ENCODE peak calls at places on chromosome 21, in four cellular contexts. One of them, this sample, is unnamed.
A peak's percentile ranks its signal among the peaks of the same experiment; 100 is the strongest.

GRCh38 chr21:26490771-26491170 is 82.3 kb downstream of the CYYR1 start:
- DNase-seq in ovary: no peak
- DNase-seq in activated B cell treated with CpG ODN at 0.5 μM for 24 hours: no peak
- DNase-seq in PC-3: peak; percentile 24
- DNase-seq in this sample: no peak

GRCh38 chr21:35703704-35704103 is 356.6 kb downstream of the SETD4 start:
- DNase-seq in ovary: no peak
- DNase-seq in activated B cell treated with CpG ODN at 0.5 μM for 24 hours: no peak
- DNase-seq in PC-3: no peak
- DNase-seq in this sample: no peak

GRCh38 chr21:45991606-45992301 is 10.2 kb downstream of the COL6A1 start:
- DNase-seq in ovary: peak; percentile 42
- DNase-seq in activated B cell treated with CpG ODN at 0.5 μM for 24 hours: peak; percentile 9
- DNase-seq in PC-3: no peak
- DNase-seq in this sample: no peak

GRCh38 chr21:35352066-35352770 is 303.1 kb upstream of the RUNX1 start:
- DNase-seq in ovary: no peak
- DNase-seq in activated B cell treated with CpG ODN at 0.5 μM for 24 hours: no peak
- DNase-seq in PC-3: no peak
- DNase-seq in this sample: no peak

GRCh38 chr21:25371831-25372434 is 235.3 kb downstream of the MRPL39 start:
- DNase-seq in ovary: no peak
- DNase-seq in activated B cell treated with CpG ODN at 0.5 μM for 24 hours: no peak
- DNase-seq in PC-3: no peak
- DNase-seq in this sample: no peak

GRCh38 chr21:36703626-36704280 is 4.8 kb downstream of the SIM2 start:
- DNase-seq in ovary: no peak
- DNase-seq in activated B cell treated with CpG ODN at 0.5 μM for 24 hours: no peak
- DNase-seq in PC-3: no peak
- DNase-seq in this sample: no peak

GRCh38 chr21:46667735-46668380 is 32.4 kb downstream of the PRMT2 start:
- DNase-seq in ovary: no peak
- DNase-seq in activated B cell treated with CpG ODN at 0.5 μM for 24 hours: no peak
- DNase-seq in PC-3: peak; percentile 19
- DNase-seq in this sample: no peak

GRCh38 chr21:35254752-35255138 is 205.6 kb upstream of the RUNX1 start:
- DNase-seq in ovary: no peak
- DNase-seq in activated B cell treated with CpG ODN at 0.5 μM for 24 hours: no peak
- DNase-seq in PC-3: no peak
- DNase-seq in this sample: no peak

DNA sequence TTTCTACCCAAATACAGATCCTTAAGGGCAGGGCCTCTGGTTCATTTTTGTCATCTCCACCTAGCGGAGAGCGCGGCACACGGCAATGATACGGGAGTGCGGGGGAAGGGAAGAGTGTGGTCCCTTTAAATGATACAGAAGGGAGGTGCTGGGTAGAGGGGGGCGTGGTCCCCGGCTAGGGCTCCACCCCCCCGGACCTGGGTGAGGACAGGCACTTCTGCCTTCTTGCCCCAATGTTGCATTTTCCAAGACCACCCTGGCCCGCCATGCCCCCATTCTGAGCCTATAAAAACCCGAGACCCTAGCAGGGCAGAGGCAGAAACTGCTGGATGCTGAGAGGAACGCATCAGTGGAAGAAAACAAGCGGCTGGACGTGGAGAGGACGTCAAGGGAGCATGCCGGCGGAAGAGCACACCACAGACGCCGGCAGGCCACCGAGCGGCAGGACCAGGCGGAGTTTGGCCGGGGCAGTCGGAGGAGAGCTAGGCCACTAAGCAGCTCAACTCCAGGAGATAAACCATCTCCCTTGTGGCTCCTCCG is 30.0 kb downstream of the LRRC3 start:
- DNase-seq in ovary: no peak
- DNase-seq in activated B cell treated with CpG ODN at 0.5 μM for 24 hours: no peak
- DNase-seq in PC-3: no peak
- DNase-seq in this sample: no peak
- TF ChIP-seq CTCF in ovary: no peak
- TF ChIP-seq CTCF in activated B cell treated with CpG ODN at 0.5 μM for 24 hours: no peak
- TF ChIP-seq CTCF in PC-3: no peak
- TF ChIP-seq CTCF in this sample: peak; percentile 49

GRCh38 chr21:31213787-31214186 is 130.3 kb downstream of the TIAM1 start:
- DNase-seq in ovary: no peak
- DNase-seq in activated B cell treated with CpG ODN at 0.5 μM for 24 hours: no peak
- DNase-seq in PC-3: peak; percentile 46
- DNase-seq in this sample: no peak
- TF ChIP-seq CTCF in ovary: no peak
- TF ChIP-seq CTCF in activated B cell treated with CpG ODN at 0.5 μM for 24 hours: no peak
- TF ChIP-seq CTCF in PC-3: no peak
- TF ChIP-seq CTCF in this sample: no peak

DNA sequence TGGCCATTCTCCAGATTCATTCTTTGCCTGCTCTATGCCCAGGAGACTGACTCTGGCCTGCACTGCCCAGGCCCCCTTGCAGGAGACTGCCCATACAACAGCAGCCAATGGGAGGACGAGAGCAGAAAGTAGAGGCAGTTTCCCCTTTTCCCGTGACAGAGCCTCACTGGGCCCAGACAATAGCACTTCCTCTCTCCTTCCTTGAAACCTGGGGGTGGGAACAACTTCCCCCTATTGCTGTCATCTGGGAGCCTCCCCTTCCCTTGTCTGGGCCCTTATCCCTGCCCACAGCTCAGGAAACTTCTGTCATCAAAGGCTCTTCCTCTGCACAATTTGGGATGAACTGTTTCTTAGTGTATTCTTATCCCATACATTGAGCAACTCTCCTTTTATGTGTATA is 60.8 kb upstream of the KCNJ15 start:
- DNase-seq in ovary: no peak
- DNase-seq in activated B cell treated with CpG ODN at 0.5 μM for 24 hours: no peak
- DNase-seq in PC-3: no peak
- DNase-seq in this sample: no peak
- TF ChIP-seq CTCF in ovary: no peak
- TF ChIP-seq CTCF in activated B cell treated with CpG ODN at 0.5 μM for 24 hours: no peak
- TF ChIP-seq CTCF in PC-3: no peak
- TF ChIP-seq CTCF in this sample: no peak

GRCh38 chr21:40936151-40936550 is 89.2 kb upstream of the DSCAM start:
- DNase-seq in ovary: no peak
- DNase-seq in activated B cell treated with CpG ODN at 0.5 μM for 24 hours: no peak
- DNase-seq in PC-3: no peak
- DNase-seq in this sample: no peak
- TF ChIP-seq CTCF in ovary: no peak
- TF ChIP-seq CTCF in activated B cell treated with CpG ODN at 0.5 μM for 24 hours: no peak
- TF ChIP-seq CTCF in PC-3: no peak
- TF ChIP-seq CTCF in this sample: no peak

GRCh38 chr21:17729455-17729854 is 89.7 kb downstream of the C21orf91 start:
- DNase-seq in ovary: no peak
- DNase-seq in activated B cell treated with CpG ODN at 0.5 μM for 24 hours: no peak
- DNase-seq in PC-3: no peak
- DNase-seq in this sample: no peak

GRCh38 chr21:17730782-17731181 is 88.4 kb downstream of the C21orf91 start:
- DNase-seq in ovary: no peak
- DNase-seq in activated B cell treated with CpG ODN at 0.5 μM for 24 hours: no peak
- DNase-seq in PC-3: peak; percentile 11
- DNase-seq in this sample: no peak

GRCh38 chr21:17727361-17727760 is 91.8 kb downstream of the C21orf91 start:
- DNase-seq in ovary: no peak
- DNase-seq in activated B cell treated with CpG ODN at 0.5 μM for 24 hours: no peak
- DNase-seq in PC-3: no peak
- DNase-seq in this sample: no peak

GRCh38 chr21:17725339-17725738 is 93.8 kb downstream of the C21orf91 start:
- DNase-seq in ovary: no peak
- DNase-seq in activated B cell treated with CpG ODN at 0.5 μM for 24 hours: no peak
- DNase-seq in PC-3: peak; percentile 16
- DNase-seq in this sample: no peak

DNA sequence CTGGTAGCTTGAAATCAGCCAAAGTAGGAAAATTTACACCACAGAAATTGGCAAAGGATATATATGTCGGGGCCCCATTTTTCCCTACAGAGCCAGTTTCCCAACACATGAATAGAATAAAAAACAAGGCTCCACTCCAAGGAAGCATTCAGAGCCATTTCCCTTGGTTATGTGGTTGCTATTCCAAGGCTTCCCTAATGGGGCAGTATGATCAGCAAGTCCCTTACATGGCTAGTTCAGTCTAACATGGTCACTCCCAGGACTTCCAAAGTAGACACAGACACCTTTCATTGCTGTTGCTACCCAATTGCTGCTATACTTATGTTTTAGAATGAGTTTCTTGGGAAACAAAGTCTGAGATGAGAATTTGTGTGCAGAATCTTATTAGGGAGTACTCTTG is 93.1 kb downstream of the C21orf91 start:
- DNase-seq in ovary: no peak
- DNase-seq in activated B cell treated with CpG ODN at 0.5 μM for 24 hours: no peak
- DNase-seq in PC-3: peak; percentile 32
- DNase-seq in this sample: no peak
- TF ChIP-seq CTCF in ovary: no peak
- TF ChIP-seq CTCF in activated B cell treated with CpG ODN at 0.5 μM for 24 hours: no peak
- TF ChIP-seq CTCF in PC-3: peak; percentile 53
- TF ChIP-seq CTCF in this sample: peak; percentile 27

DNA sequence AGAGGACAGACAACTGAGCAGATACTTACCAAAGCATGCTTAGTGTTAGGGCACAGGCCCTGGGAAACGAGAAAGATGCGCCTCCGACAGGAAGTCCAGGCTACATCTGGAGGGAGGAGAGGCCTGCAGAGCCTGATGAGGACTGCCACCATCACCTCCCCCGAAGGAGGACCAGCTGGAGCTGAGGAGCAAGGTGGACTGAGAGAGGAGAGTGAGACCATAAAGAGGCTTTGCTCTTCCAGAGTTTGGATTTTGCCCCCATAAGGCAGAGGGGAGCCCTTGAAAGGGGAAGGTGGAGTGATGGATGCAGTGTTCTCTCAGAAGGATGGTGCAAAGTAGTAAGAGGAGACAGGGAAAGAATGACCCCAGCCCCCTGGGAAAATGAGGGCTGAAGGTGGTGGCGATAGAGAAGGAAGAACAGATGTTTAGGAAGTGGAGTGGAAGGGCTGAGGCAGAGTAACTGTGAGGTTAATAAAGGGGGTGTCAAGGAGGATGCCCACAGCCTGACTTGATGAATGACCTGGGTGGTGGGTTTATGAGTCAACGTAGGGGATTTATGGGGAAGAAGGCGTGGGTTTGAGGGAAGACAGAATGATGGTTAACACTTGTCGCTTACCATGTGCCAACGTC is 1.1 kb upstream of the SCAF4 start:
- DNase-seq in ovary: peak; percentile 41
- DNase-seq in activated B cell treated with CpG ODN at 0.5 μM for 24 hours: no peak
- DNase-seq in PC-3: no peak
- DNase-seq in this sample: no peak
- TF ChIP-seq CTCF in ovary: no peak
- TF ChIP-seq CTCF in activated B cell treated with CpG ODN at 0.5 μM for 24 hours: no peak
- TF ChIP-seq CTCF in PC-3: no peak
- TF ChIP-seq CTCF in this sample: no peak

This sample was measured in progenitor cell of endocrine pancreas.